ENCODE peak calls at places on chromosomes 1 and 21, in seven cellular contexts. U is NCI-H1092 treated with DMSO at 0.1 percent for 48 hours; V is activated gamma-delta T cell; X is hepatic stellate cell; I is activated CD4-positive, alpha-beta T cell treated with anti-CD3 and anti-CD28 coated beads, Interleukin-2, amount 50 U/mL, for 48 hours; G is stimulated activated naive CD4-positive, alpha-beta T cell; D is C1 segment of cervical spinal cord. E is an unnamed sample.

GRCh38 chr1:231192620-231193163 is 30.8 kb downstream of the TRIM67 start:
- DNase-seq in D (peak), V (no peak), U (peak), X (no peak), I (no peak), G (no peak), E (no peak)

GRCh38 chr1:30307182-30307581 is 416.2 kb downstream of the MATN1 start:
- DNase-seq in X (no peak), V (no peak), D (no peak), U (no peak), I (no peak), G (no peak), E (no peak)

GRCh38 chr1:32989160-32989894 is 24.7 kb upstream of the RNF19B start:
- DNase-seq in I (peak), G (no peak), U (no peak), D (no peak), V (no peak), X (peak), E (peak)

GRCh38 chr1:14466006-14466405 is 132.5 kb upstream of the KAZN start:
- DNase-seq in I (no peak), V (no peak), D (no peak), X (no peak), U (no peak), G (no peak), E (no peak)

GRCh38 chr1:167472729-167473529 is 45.4 kb downstream of the CD247 start:
- DNase-seq in I (no peak), X (no peak), D (no peak), G (no peak), V (no peak), U (no peak), E (peak)

GRCh38 chr1:203607169-203607873 is 19.3 kb upstream of the ATP2B4 start:
- DNase-seq in G (peak), V (peak), X (peak), D (no peak), U (no peak), I (peak), E (peak)

GRCh38 chr1:6260961-6261614 is at the start of gene GPR153:
- DNase-seq in U (no peak), V (peak), G (no peak), D (peak), I (peak), X (peak), E (peak)

GRCh38 chr1:53982034-53982761 is 35.8 kb downstream of the LDLRAD1 start:
- DNase-seq in U (no peak), X (peak), V (no peak), G (no peak), I (no peak), D (no peak), E (no peak)

GRCh38 chr1:26378879-26379251 is 6.3 kb upstream of the ZNF683 start:
- DNase-seq in V (no peak), I (no peak), D (no peak), U (no peak), X (no peak), G (no peak), E (no peak)

GRCh38 chr1:31356427-31356826 is 16.4 kb downstream of the FABP3 start:
- DNase-seq in I (no peak), V (no peak), G (no peak), U (no peak), D (no peak), X (no peak), E (no peak)

GRCh38 chr1:170853302-170853701 is 82.0 kb upstream of the MROH9 start:
- DNase-seq in V (no peak), D (no peak), X (no peak), U (no peak), G (no peak), I (no peak), E (no peak)

GRCh38 chr1:99788896-99789295 is 22.5 kb upstream of the FRRS1 start:
- DNase-seq in X (no peak), G (no peak), V (no peak), U (no peak), I (no peak), D (no peak), E (no peak)

GRCh38 chr1:193103759-193104495 is 1.3 kb downstream of the GLRX2 start:
- DNase-seq in U (no peak), X (no peak), D (no peak), I (no peak), V (no peak), G (peak), E (no peak)

GRCh38 chr1:47222476-47222875 is 9.5 kb downstream of the TAL1 start:
- DNase-seq in I (no peak), D (no peak), U (no peak), X (no peak), G (no peak), V (no peak), E (no peak)

GRCh38 chr1:230231739-230232075 is 164.7 kb downstream of the GALNT2 start:
- DNase-seq in X (no peak), U (no peak), I (no peak), V (no peak), G (no peak), D (no peak), E (no peak)

GRCh38 chr1:55696181-55696580 is 481.0 kb upstream of the USP24 start:
- DNase-seq in G (no peak), X (peak), U (no peak), I (no peak), V (no peak), D (no peak), E (no peak)

GRCh38 chr1:227170361-227171166 is 147.7 kb downstream of the CDC42BPA start:
- DNase-seq in I (no peak), V (no peak), U (no peak), X (no peak), G (no peak), D (no peak), E (no peak)

GRCh38 chr1:7098641-7099040 is 313.4 kb downstream of the CAMTA1 start:
- DNase-seq in G (no peak), U (no peak), X (no peak), I (no peak), D (no peak), V (no peak), E (no peak)

GRCh38 chr1:30882678-30883388 is 25.7 kb downstream of the SDC3 start:
- DNase-seq in V (no peak), D (peak), U (no peak), I (no peak), G (no peak), X (no peak), E (no peak)

GRCh38 chr1:115450641-115451040 is 112.6 kb upstream of the NGF start:
- DNase-seq in X (no peak), D (no peak), U (no peak), V (no peak), I (no peak), G (no peak), E (no peak)

GRCh38 chr1:91582431-91582921 is 81.8 kb downstream of the CDC7 start:
- DNase-seq in D (no peak), I (no peak), V (no peak), U (no peak), G (no peak), X (peak), E (no peak)

GRCh38 chr1:203454986-203455471 is 20.6 kb upstream of the PRELP start:
- DNase-seq in I (no peak), X (no peak), V (no peak), U (no peak), D (no peak), G (no peak), E (no peak)

GRCh38 chr1:204093421-204093717 is 20.5 kb downstream of the SOX13 start:
- DNase-seq in I (no peak), U (peak), G (no peak), X (no peak), D (no peak), V (no peak), E (no peak)

GRCh38 chr1:194342484-194343262 is 1156.3 kb upstream of the B3GALT2 start:
- DNase-seq in G (no peak), X (no peak), U (no peak), D (no peak), I (no peak), V (no peak), E (no peak)

GRCh38 chr1:54987830-54988705 is 7.6 kb downstream of the TMEM61 start:
- DNase-seq in G (no peak), D (no peak), V (no peak), I (no peak), X (peak), U (no peak), E (no peak)

GRCh38 chr1:31767225-31767624 is 3.1 kb upstream of the ADGRB2 start:
- DNase-seq in U (peak), V (no peak), G (no peak), I (no peak), X (no peak), D (no peak), E (no peak)

GRCh38 chr1:211579434-211580302 is 707 bp upstream of the SLC30A1 start:
- DNase-seq in I (no peak), X (no peak), D (no peak), V (peak), G (no peak), U (peak), E (peak)

GRCh38 chr1:26279598-26280332 is at the start of gene SH3BGRL3:
- DNase-seq in D (peak), X (peak), U (peak), G (peak), I (peak), V (peak), E (peak)

GRCh38 chr1:27940297-27940696 is 5.5 kb downstream of the SMPDL3B start:
- DNase-seq in I (peak), V (no peak), G (peak), D (no peak), U (no peak), X (peak), E (peak)

GRCh38 chr21:44449473-44450363 is 5.6 kb upstream of the LRRC3 start:
- DNase-seq in D (no peak), U (no peak), X (no peak), I (no peak), V (no peak), G (no peak), E (no peak)

GRCh38 chr1:225651872-225652725 is 824 bp downstream of the ENAH start:
- DNase-seq in I (no peak), X (no peak), G (peak), U (peak), V (no peak), D (peak), E (no peak)

GRCh38 chr1:204091066-204091465 is 18.2 kb downstream of the SOX13 start:
- DNase-seq in X (no peak), V (no peak), G (no peak), U (no peak), D (no peak), I (no peak), E (no peak)

GRCh38 chr1:71640131-71640530 is 559.3 kb upstream of the ZRANB2 start:
- DNase-seq in V (no peak), X (no peak), U (no peak), G (no peak), I (no peak), D (no peak), E (no peak)

GRCh38 chr21:39726133-39726532 is 18.9 kb upstream of the IGSF5 start:
- DNase-seq in I (no peak), D (no peak), G (no peak), V (no peak), U (no peak), X (no peak), E (no peak)

GRCh38 chr1:47708658-47709301 is 270.9 kb downstream of the FOXD2 start:
- DNase-seq in U (no peak), G (no peak), X (no peak), I (no peak), D (no peak), V (no peak), E (no peak)

GRCh38 chr1:210332233-210332632 is 3.5 kb downstream of the HHAT start:
- DNase-seq in V (no peak), G (no peak), I (no peak), U (no peak), X (no peak), D (no peak), E (peak)

GRCh38 chr21:42746593-42747266 is 93.3 kb downstream of the PDE9A start:
- DNase-seq in V (no peak), D (peak), X (no peak), G (peak), U (no peak), I (peak), E (peak)

GRCh38 chr1:39141925-39142324 is 62.6 kb upstream of the MACF1 start:
- DNase-seq in G (no peak), U (no peak), X (peak), I (no peak), D (no peak), V (no peak), E (no peak)

GRCh38 chr21:33761104-33762036 is 119.1 kb downstream of the ITSN1 start:
- DNase-seq in G (no peak), I (no peak), X (peak), U (no peak), V (no peak), D (peak), E (no peak)

E was measured in stimulated activated naive CD8-positive, alpha-beta T cell treated with anti-CD3 and anti-CD28 coated beads, Interleukin-15, amount 100 ng/mL, for 72 hours.